ENCODE peak calls at places on chromosome 22, in ten cellular contexts. D, F, G, K, H, B, X, P, V and J are unnamed samples.

GRCh38 chr22:37898441-37899181 is 7.5 kb upstream of the MICALL1 start:
- DNase-seq in G (no peak), B (no peak), F (no peak), H (no peak), P (no peak), K (no peak), D (no peak), X (peak; percentile 31), V (no peak), J (no peak)

GRCh38 chr22:44638966-44639739 is 62.9 kb upstream of the PRR5 start:
- DNase-seq in G (no peak), V (no peak), D (no peak), K (no peak), X (no peak), F (no peak), H (no peak), B (no peak), P (no peak), J (peak; percentile 12)

GRCh38 chr22:17171313-17172171 is 12.5 kb upstream of the HDHD5 start:
- DNase-seq in P (peak; percentile 26), V (peak; percentile 85), D (peak; percentile 65), F (peak; percentile 27), B (peak; percentile 60), H (peak; percentile 88), G (peak; percentile 94), K (peak; percentile 74), X (peak; percentile 90), J (peak; percentile 81)

GRCh38 chr22:44622147-44622427 is 79.9 kb upstream of the PRR5 start:
- DNase-seq in H (no peak), K (no peak), G (no peak), X (no peak), B (no peak), V (no peak), P (no peak), F (no peak), D (no peak), J (no peak)

GRCh38 chr22:27853404-27853803 is 51.8 kb upstream of the MN1 start:
- DNase-seq in V (no peak), F (peak; percentile 45), B (no peak), H (no peak), K (no peak), G (no peak), P (no peak), D (no peak), X (no peak), J (no peak)

GRCh38 chr22:47036936-47037485 is 274.6 kb downstream of the TBC1D22A start:
- DNase-seq in X (no peak), B (no peak), V (no peak), F (no peak), P (no peak), D (no peak), K (no peak), H (no peak), G (no peak), J (no peak)

GRCh38 chr22:32788884-32789624 is 12.5 kb upstream of the TIMP3 start:
- DNase-seq in V (no peak), B (no peak), D (no peak), F (no peak), X (no peak), G (no peak), P (no peak), H (no peak), K (no peak), J (peak; percentile 46)

GRCh38 chr22:39556970-39557811 is 13.4 kb upstream of the CACNA1I start:
- DNase-seq in X (no peak), K (no peak), H (peak; percentile 63), G (no peak), B (no peak), F (no peak), D (peak; percentile 36), V (no peak), P (no peak), J (no peak)

GRCh38 chr22:35883028-35883620 is 145.5 kb downstream of the RBFOX2 start:
- DNase-seq in K (no peak), V (no peak), G (peak; percentile 21), D (no peak), B (no peak), X (no peak), P (no peak), H (no peak), F (no peak), J (peak; percentile 35)

GRCh38 chr22:28893810-28894209 is 10.4 kb downstream of the ZNRF3 start:
- DNase-seq in V (no peak), X (no peak), D (no peak), G (no peak), B (no peak), H (no peak), K (no peak), P (no peak), F (no peak), J (no peak)

GRCh38 chr22:48279465-48279765 is 1517.0 kb downstream of the TBC1D22A start:
- DNase-seq in K (no peak), H (no peak), V (no peak), D (no peak), X (no peak), P (no peak), B (no peak), G (no peak), F (no peak), J (no peak)

GRCh38 chr22:46538816-46539163 is 1.4 kb upstream of the CELSR1 start:
- DNase-seq in P (no peak), G (no peak), D (no peak), B (no peak), H (no peak), X (no peak), F (no peak), V (no peak), K (peak; percentile 38), J (peak; percentile 38)

GRCh38 chr22:40678493-40679248 is 613 bp upstream of the MCHR1 start:
- DNase-seq in G (no peak), H (no peak), K (no peak), D (no peak), X (no peak), B (no peak), F (no peak), P (no peak), V (no peak), J (no peak)

GRCh38 chr22:23278883-23279675 is 98.8 kb downstream of the BCR start:
- DNase-seq in D (no peak), G (no peak), V (no peak), K (no peak), P (no peak), H (no peak), F (no peak), B (no peak), X (no peak), J (no peak)

GRCh38 chr22:19455585-19456370 is 8.3 kb upstream of the C22orf39 start:
- DNase-seq in D (no peak), H (no peak), P (no peak), K (peak; percentile 11), V (no peak), G (no peak), F (no peak), B (no peak), X (no peak), J (no peak)

GRCh38 chr22:45036154-45036553 is 26.3 kb upstream of the PHF21B start:
- DNase-seq in X (no peak), K (no peak), G (no peak), B (no peak), P (no peak), H (no peak), V (no peak), D (no peak), F (no peak), J (no peak)

GRCh38 chr22:22026157-22026831 is 43.7 kb upstream of the TOP3B start:
- DNase-seq in X (no peak), B (no peak), F (no peak), G (no peak), K (no peak), V (no peak), H (no peak), D (no peak), P (no peak), J (no peak)

GRCh38 chr22:37824674-37825641 is 1.8 kb downstream of the GALR3 start:
- DNase-seq in K (no peak), H (peak; percentile 66), X (no peak), G (no peak), D (no peak), B (no peak), V (no peak), F (no peak), P (no peak), J (no peak)

GRCh38 chr22:29096736-29097669 is 24.2 kb downstream of the KREMEN1 start:
- DNase-seq in H (no peak), K (no peak), V (no peak), B (no peak), X (no peak), P (no peak), G (no peak), F (no peak), D (no peak), J (no peak)

GRCh38 chr22:17121235-17122195 is at the start of gene TMEM121B:
- DNase-seq in H (no peak), B (no peak), V (peak; percentile 6), X (peak; percentile 39), P (no peak), K (peak; percentile 36), G (peak; percentile 53), F (peak; percentile 15), D (no peak), J (no peak)